ENCODE peak calls at places on chromosomes 7 and 10, in six cellular contexts. One of them, this sample, is unnamed.

GRCh38 chr7:67608806-67609205 is 612.2 kb downstream of the TYW1 start:
- DNase-seq in progenitor cell of endocrine pancreas: no peak
- DNase-seq in fibroblast of mammary gland: no peak
- DNase-seq in dorsolateral prefrontal cortex: no peak
- DNase-seq in sigmoid colon: no peak
- DNase-seq in fibroblast of pulmonary artery: no peak
- DNase-seq in this sample: no peak

GRCh38 chr10:44935201-44935960 is 24.2 kb upstream of the RASSF4 start:
- DNase-seq in progenitor cell of endocrine pancreas: no peak
- DNase-seq in fibroblast of mammary gland: peak; percentile 72
- DNase-seq in dorsolateral prefrontal cortex: peak; percentile 74
- DNase-seq in sigmoid colon: peak; percentile 79
- DNase-seq in fibroblast of pulmonary artery: peak; percentile 91
- DNase-seq in this sample: peak; percentile 36

GRCh38 chr10:119852277-119852676 is 20.4 kb downstream of the MCMBP start:
- DNase-seq in progenitor cell of endocrine pancreas: no peak
- DNase-seq in fibroblast of mammary gland: no peak
- DNase-seq in dorsolateral prefrontal cortex: no peak
- DNase-seq in sigmoid colon: no peak
- DNase-seq in fibroblast of pulmonary artery: no peak
- DNase-seq in this sample: no peak

GRCh38 chr7:97499204-97499603 is 232.7 kb upstream of the TAC1 start:
- DNase-seq in progenitor cell of endocrine pancreas: no peak
- DNase-seq in fibroblast of mammary gland: peak; percentile 32
- DNase-seq in dorsolateral prefrontal cortex: no peak
- DNase-seq in sigmoid colon: no peak
- DNase-seq in fibroblast of pulmonary artery: peak; percentile 26
- DNase-seq in this sample: peak; percentile 56

GRCh38 chr7:389911-390601 is 100.1 kb downstream of the FOXL3 start:
- DNase-seq in progenitor cell of endocrine pancreas: no peak
- DNase-seq in fibroblast of mammary gland: no peak
- DNase-seq in dorsolateral prefrontal cortex: no peak
- DNase-seq in sigmoid colon: no peak
- DNase-seq in fibroblast of pulmonary artery: no peak
- DNase-seq in this sample: no peak

GRCh38 chr7:128007293-128007680 is 23.9 kb downstream of the LRRC4 start:
- DNase-seq in progenitor cell of endocrine pancreas: no peak
- DNase-seq in fibroblast of mammary gland: no peak
- DNase-seq in dorsolateral prefrontal cortex: no peak
- DNase-seq in sigmoid colon: no peak
- DNase-seq in fibroblast of pulmonary artery: no peak
- DNase-seq in this sample: no peak

GRCh38 chr7:106167439-106168136 is 55.5 kb upstream of the SYPL1 start:
- DNase-seq in progenitor cell of endocrine pancreas: no peak
- DNase-seq in fibroblast of mammary gland: peak; percentile 36
- DNase-seq in dorsolateral prefrontal cortex: no peak
- DNase-seq in sigmoid colon: no peak
- DNase-seq in fibroblast of pulmonary artery: peak; percentile 46
- DNase-seq in this sample: peak; percentile 26

GRCh38 chr10:60944159-60944909 is at the start of gene RHOBTB1:
- DNase-seq in progenitor cell of endocrine pancreas: peak; percentile 68
- DNase-seq in fibroblast of mammary gland: peak; percentile 68
- DNase-seq in dorsolateral prefrontal cortex: peak; percentile 74
- DNase-seq in sigmoid colon: peak; percentile 91
- DNase-seq in fibroblast of pulmonary artery: peak; percentile 82
- DNase-seq in this sample: peak; percentile 43

GRCh38 chr7:16271990-16272665 is 149.2 kb downstream of the CRPPA start:
- DNase-seq in progenitor cell of endocrine pancreas: no peak
- DNase-seq in fibroblast of mammary gland: peak; percentile 6
- DNase-seq in dorsolateral prefrontal cortex: no peak
- DNase-seq in sigmoid colon: no peak
- DNase-seq in fibroblast of pulmonary artery: peak; percentile 17
- DNase-seq in this sample: no peak

GRCh38 chr7:42522227-42522991 is 285.4 kb upstream of the GLI3 start:
- DNase-seq in progenitor cell of endocrine pancreas: no peak
- DNase-seq in fibroblast of mammary gland: no peak
- DNase-seq in dorsolateral prefrontal cortex: no peak
- DNase-seq in sigmoid colon: no peak
- DNase-seq in fibroblast of pulmonary artery: peak; percentile 23
- DNase-seq in this sample: no peak

GRCh38 chr7:95577137-95577536 is 19.2 kb downstream of the PDK4 start:
- DNase-seq in progenitor cell of endocrine pancreas: no peak
- DNase-seq in fibroblast of mammary gland: no peak
- DNase-seq in dorsolateral prefrontal cortex: no peak
- DNase-seq in sigmoid colon: no peak
- DNase-seq in fibroblast of pulmonary artery: no peak
- DNase-seq in this sample: peak; percentile 72

GRCh38 chr7:121016976-121017375 is 28.5 kb downstream of the CPED1 start:
- DNase-seq in progenitor cell of endocrine pancreas: no peak
- DNase-seq in fibroblast of mammary gland: peak; percentile 90
- DNase-seq in dorsolateral prefrontal cortex: no peak
- DNase-seq in sigmoid colon: peak; percentile 67
- DNase-seq in fibroblast of pulmonary artery: peak; percentile 69
- DNase-seq in this sample: peak; percentile 45

GRCh38 chr10:132540456-132540855 is 2.9 kb downstream of the INPP5A start:
- DNase-seq in progenitor cell of endocrine pancreas: no peak
- DNase-seq in fibroblast of mammary gland: peak; percentile 39
- DNase-seq in dorsolateral prefrontal cortex: peak; percentile 38
- DNase-seq in sigmoid colon: peak; percentile 80
- DNase-seq in fibroblast of pulmonary artery: peak; percentile 30
- DNase-seq in this sample: no peak
- TF ChIP-seq CTCF in progenitor cell of endocrine pancreas: peak; percentile 10
- TF ChIP-seq CTCF in fibroblast of mammary gland: peak; percentile 40
- TF ChIP-seq CTCF in dorsolateral prefrontal cortex: no peak
- TF ChIP-seq CTCF in sigmoid colon: no peak
- TF ChIP-seq CTCF in fibroblast of pulmonary artery: peak; percentile 37
- TF ChIP-seq CTCF in this sample: no peak

GRCh38 chr7:111265394-111265793 is 174.5 kb downstream of the LRRN3 start:
- DNase-seq in progenitor cell of endocrine pancreas: no peak
- DNase-seq in fibroblast of mammary gland: no peak
- DNase-seq in dorsolateral prefrontal cortex: no peak
- DNase-seq in sigmoid colon: no peak
- DNase-seq in fibroblast of pulmonary artery: no peak
- DNase-seq in this sample: no peak
- TF ChIP-seq CTCF in progenitor cell of endocrine pancreas: no peak
- TF ChIP-seq CTCF in fibroblast of mammary gland: no peak
- TF ChIP-seq CTCF in dorsolateral prefrontal cortex: no peak
- TF ChIP-seq CTCF in sigmoid colon: no peak
- TF ChIP-seq CTCF in fibroblast of pulmonary artery: no peak
- TF ChIP-seq CTCF in this sample: no peak

DNA sequence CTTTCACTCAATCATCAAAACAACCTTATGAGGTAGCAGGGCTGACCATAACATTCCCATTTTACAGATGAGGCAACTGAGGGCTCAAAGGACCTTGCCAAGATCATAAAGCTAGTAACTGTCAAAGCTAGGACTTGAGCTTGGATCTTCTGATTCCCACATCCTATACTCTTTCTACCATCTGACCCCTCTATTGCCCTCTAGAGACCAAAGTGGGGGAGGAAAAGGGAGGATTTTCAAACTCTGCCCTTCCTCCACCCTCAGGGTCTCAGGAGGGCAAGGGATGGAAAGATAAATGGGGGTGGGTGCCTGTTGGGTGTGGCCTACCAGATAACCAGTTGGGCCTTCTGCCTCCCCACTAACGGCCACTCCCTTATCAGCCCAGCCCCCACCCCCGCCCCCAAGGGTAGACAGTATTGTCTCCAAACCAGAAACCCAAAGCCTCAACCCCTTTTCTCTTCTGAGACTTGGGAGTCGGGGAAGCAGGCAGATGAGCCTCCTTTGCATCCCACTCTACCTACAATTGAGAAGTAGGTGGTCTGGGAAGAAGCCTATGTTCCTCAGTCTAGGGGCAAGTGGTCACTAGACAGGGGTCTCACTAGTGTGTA is 7.9 kb downstream of the LDB1 start:
- DNase-seq in progenitor cell of endocrine pancreas: no peak
- DNase-seq in fibroblast of mammary gland: no peak
- DNase-seq in dorsolateral prefrontal cortex: no peak
- DNase-seq in sigmoid colon: no peak
- DNase-seq in fibroblast of pulmonary artery: no peak
- DNase-seq in this sample: no peak
- TF ChIP-seq CTCF in progenitor cell of endocrine pancreas: peak; percentile 41
- TF ChIP-seq CTCF in fibroblast of mammary gland: peak; percentile 24
- TF ChIP-seq CTCF in dorsolateral prefrontal cortex: no peak
- TF ChIP-seq CTCF in sigmoid colon: no peak
- TF ChIP-seq CTCF in fibroblast of pulmonary artery: peak; percentile 18
- TF ChIP-seq CTCF in this sample: peak; percentile 23

DNA sequence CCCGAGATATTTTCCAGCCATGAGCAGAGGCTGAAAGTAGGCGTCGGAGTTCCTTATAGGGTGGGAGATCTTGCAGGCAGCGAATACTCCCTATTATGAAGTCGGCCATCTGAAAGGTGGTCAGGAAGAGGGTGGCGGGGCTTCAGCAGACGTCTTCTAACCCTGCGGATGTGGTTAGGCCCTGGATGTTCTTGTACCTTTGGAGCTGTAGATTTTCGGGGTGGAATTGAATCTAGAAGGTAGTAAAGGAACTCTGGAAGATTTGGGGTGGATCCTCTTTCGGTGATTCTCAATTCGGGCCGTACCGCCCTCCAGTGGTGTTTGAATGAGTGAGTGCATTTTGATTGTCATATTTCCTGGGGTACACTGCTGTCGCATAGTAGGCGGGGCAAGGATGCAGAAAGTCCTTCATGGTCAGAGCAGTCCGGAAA is 635 bp downstream of the NUP205 start:
- DNase-seq in progenitor cell of endocrine pancreas: no peak
- DNase-seq in fibroblast of mammary gland: peak; percentile 66
- DNase-seq in dorsolateral prefrontal cortex: no peak
- DNase-seq in sigmoid colon: no peak
- DNase-seq in fibroblast of pulmonary artery: peak; percentile 55
- DNase-seq in this sample: peak; percentile 85
- TF ChIP-seq CTCF in progenitor cell of endocrine pancreas: peak; percentile 27
- TF ChIP-seq CTCF in fibroblast of mammary gland: peak; percentile 63
- TF ChIP-seq CTCF in dorsolateral prefrontal cortex: peak; percentile 59
- TF ChIP-seq CTCF in sigmoid colon: no peak
- TF ChIP-seq CTCF in fibroblast of pulmonary artery: peak; percentile 56
- TF ChIP-seq CTCF in this sample: peak; percentile 41

DNA sequence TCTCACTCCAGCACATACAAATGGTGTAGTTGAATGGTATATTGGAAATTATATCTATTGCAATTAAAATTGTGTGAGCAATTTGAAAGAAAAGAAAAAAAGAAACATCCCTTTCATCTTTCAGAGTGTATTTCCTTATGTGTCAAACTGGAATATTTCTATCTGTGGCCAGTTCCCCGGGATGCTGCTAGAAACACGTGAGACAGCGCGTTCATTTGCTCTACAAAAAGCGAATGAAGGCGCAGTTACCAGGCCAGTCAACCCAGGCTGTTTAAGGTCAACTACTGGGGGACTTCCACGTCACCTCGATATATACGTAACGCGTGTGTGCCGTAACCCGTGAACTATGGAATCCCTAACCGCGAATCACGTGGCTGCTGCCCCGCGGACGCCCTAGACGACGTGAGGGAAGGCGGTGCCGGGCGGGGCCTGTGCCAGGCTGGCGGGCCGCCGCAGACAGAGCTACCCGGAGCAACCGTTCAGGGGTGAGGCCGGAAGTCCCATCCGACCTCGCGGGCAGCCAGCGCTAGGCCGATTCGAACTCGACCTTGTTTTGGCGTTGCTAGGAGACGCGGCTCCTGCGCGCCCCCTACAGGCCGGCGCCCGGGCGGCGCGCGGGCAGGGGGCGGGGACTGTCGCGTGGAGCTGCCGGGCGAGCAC is 1.1 kb upstream of the ARL4A start:
- DNase-seq in progenitor cell of endocrine pancreas: peak; percentile 94
- DNase-seq in fibroblast of mammary gland: peak; percentile 97
- DNase-seq in dorsolateral prefrontal cortex: peak; percentile 73
- DNase-seq in sigmoid colon: peak; percentile 95
- DNase-seq in fibroblast of pulmonary artery: peak; percentile 89
- DNase-seq in this sample: peak; percentile 90
- TF ChIP-seq CTCF in progenitor cell of endocrine pancreas: peak; percentile 98
- TF ChIP-seq CTCF in fibroblast of mammary gland: no peak
- TF ChIP-seq CTCF in dorsolateral prefrontal cortex: peak; percentile 80
- TF ChIP-seq CTCF in sigmoid colon: peak; percentile 41
- TF ChIP-seq CTCF in fibroblast of pulmonary artery: peak; percentile 34
- TF ChIP-seq CTCF in this sample: peak; percentile 86

DNA sequence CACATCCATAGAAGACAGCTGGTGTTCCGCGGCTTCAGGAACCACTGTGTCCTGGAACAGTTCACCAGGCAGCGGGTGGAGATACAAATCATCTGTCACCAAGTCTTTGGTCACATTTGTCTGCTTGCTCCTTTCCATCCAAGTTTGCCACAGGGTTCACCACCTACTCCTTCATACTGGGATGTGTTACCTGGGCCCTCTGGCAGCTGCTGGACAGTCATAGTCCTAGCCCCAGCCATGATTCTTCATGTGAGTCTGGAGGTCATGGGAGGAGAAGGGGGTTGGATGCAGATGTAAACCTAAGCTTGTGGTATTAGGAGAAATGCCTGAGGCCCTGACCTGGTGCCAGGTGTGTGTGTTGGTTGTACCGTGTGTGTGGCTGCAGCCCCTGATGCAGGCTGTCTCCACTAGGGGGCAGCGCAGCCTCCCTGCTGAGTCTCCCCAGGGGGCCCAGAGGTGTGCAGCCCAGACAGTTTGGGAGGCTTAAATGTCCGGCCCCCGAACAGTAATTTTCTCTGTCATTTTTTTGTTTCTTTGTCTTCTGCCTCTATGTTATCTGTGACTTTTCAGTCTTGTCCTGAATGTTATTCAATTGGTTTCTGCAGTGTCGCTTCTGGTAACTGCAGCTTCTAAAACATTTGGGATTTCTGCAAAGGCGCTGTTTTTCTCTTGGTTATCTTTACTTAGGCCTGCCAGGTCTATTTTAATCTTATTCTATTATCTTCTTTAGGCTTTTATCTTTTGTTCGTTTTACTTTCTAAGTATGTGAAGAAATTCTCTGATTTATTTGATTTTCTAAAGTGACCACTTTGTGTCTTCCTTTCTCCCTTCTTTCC is 14.8 kb downstream of the NPS start:
- DNase-seq in progenitor cell of endocrine pancreas: peak; percentile 30
- DNase-seq in fibroblast of mammary gland: peak; percentile 5
- DNase-seq in dorsolateral prefrontal cortex: no peak
- DNase-seq in sigmoid colon: no peak
- DNase-seq in fibroblast of pulmonary artery: no peak
- DNase-seq in this sample: peak; percentile 56
- TF ChIP-seq CTCF in progenitor cell of endocrine pancreas: peak; percentile 76
- TF ChIP-seq CTCF in fibroblast of mammary gland: peak; percentile 52
- TF ChIP-seq CTCF in dorsolateral prefrontal cortex: peak; percentile 67
- TF ChIP-seq CTCF in sigmoid colon: no peak
- TF ChIP-seq CTCF in fibroblast of pulmonary artery: peak; percentile 23
- TF ChIP-seq CTCF in this sample: peak; percentile 72

DNA sequence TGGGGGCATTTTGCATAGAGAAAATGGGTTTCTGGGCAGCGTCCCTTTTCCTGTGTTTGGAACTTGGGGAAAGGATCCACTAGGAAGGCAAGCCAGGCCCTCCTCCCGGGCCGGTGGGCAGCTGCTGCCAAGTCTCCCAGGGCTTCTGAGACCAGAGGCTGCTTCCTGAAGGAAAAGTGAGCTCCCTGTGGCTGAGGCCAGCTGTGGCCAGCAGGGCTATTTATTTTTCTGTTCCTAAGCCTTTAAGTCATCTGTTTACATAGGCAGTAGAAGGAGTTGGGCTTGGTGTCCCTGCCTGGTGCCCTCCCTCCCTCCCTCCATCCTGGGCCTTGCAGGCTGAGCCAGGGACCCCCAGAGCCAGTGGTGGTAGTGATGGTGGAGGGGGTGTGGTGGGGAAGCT is 70.5 kb upstream of the COL13A1 start:
- DNase-seq in progenitor cell of endocrine pancreas: no peak
- DNase-seq in fibroblast of mammary gland: no peak
- DNase-seq in dorsolateral prefrontal cortex: no peak
- DNase-seq in sigmoid colon: peak; percentile 46
- DNase-seq in fibroblast of pulmonary artery: peak; percentile 36
- DNase-seq in this sample: no peak
- TF ChIP-seq CTCF in progenitor cell of endocrine pancreas: no peak
- TF ChIP-seq CTCF in fibroblast of mammary gland: no peak
- TF ChIP-seq CTCF in dorsolateral prefrontal cortex: no peak
- TF ChIP-seq CTCF in sigmoid colon: no peak
- TF ChIP-seq CTCF in fibroblast of pulmonary artery: no peak
- TF ChIP-seq CTCF in this sample: no peak